ENCODE peak calls at places on chromosomes 2 and 18, in six cellular contexts. I is effector memory CD8-positive, alpha-beta T cell; K is HTR-8/SVneo; C is ACHN; U is pulmonary artery endothelial cell; B is progenitor cell of endocrine pancreas. X is an unnamed sample.

GRCh38 chr2:225737556-225737955 is 338.0 kb downstream of the NYAP2 start:
- DNase-seq in U (no peak), C (no peak), B (no peak), I (no peak), K (peak; percentile 41), X (no peak)

GRCh38 chr2:201257381-201257940 is 2.9 kb upstream of the CASP8 start:
- DNase-seq in I (peak; percentile 43), U (no peak), B (no peak), C (no peak), K (no peak), X (peak; percentile 77)

GRCh38 chr2:27179344-27180000 is 30.7 kb downstream of the TCF23 start:
- DNase-seq in U (no peak), K (no peak), C (no peak), I (no peak), B (no peak), X (no peak)

GRCh38 chr18:65671621-65672415 is 79.0 kb upstream of the CDH7 start:
- DNase-seq in K (no peak), B (no peak), C (no peak), I (no peak), U (no peak), X (no peak)

GRCh38 chr2:192827735-192828134 is 633.0 kb upstream of the TMEFF2 start:
- DNase-seq in I (no peak), B (no peak), K (no peak), U (no peak), C (no peak), X (no peak)

GRCh38 chr2:127559454-127559853 is 24.0 kb downstream of the MYO7B start:
- DNase-seq in I (no peak), U (no peak), B (no peak), K (no peak), C (no peak), X (no peak)

GRCh38 chr2:156147594-156148330 is 184.8 kb downstream of the NR4A2 start:
- DNase-seq in I (no peak), K (no peak), C (no peak), B (no peak), U (no peak), X (no peak)

GRCh38 chr18:35041752-35042379 is 653 bp downstream of the MAPRE2 start:
- DNase-seq in I (peak; percentile 11), B (no peak), U (no peak), C (peak; percentile 8), K (no peak), X (peak; percentile 22)

GRCh38 chr2:239106971-239107370 is 259.1 kb downstream of the TWIST2 start:
- DNase-seq in U (no peak), C (no peak), K (no peak), B (no peak), I (no peak), X (no peak)

GRCh38 chr18:7760967-7761946 is 194.1 kb downstream of the PTPRM start:
- DNase-seq in K (no peak), B (no peak), C (no peak), U (peak; percentile 30), I (no peak), X (no peak)

GRCh38 chr2:202405798-202406197 is 29.7 kb downstream of the BMPR2 start:
- DNase-seq in B (no peak), I (no peak), K (no peak), C (no peak), U (no peak), X (no peak)

GRCh38 chr2:99450199-99450598 is 39.6 kb downstream of the REV1 start:
- DNase-seq in U (no peak), B (no peak), K (no peak), I (no peak), C (no peak), X (no peak)

GRCh38 chr2:138453815-138454214 is 47.8 kb upstream of the SPOPL start:
- DNase-seq in B (no peak), U (no peak), K (no peak), C (no peak), I (no peak), X (no peak)

GRCh38 chr18:6155707-6156106 is 259.0 kb downstream of the L3MBTL4 start:
- DNase-seq in B (no peak), K (no peak), C (no peak), U (no peak), I (no peak), X (no peak)

GRCh38 chr18:11154369-11154982 is 5.1 kb upstream of the PIEZO2 start:
- DNase-seq in C (peak; percentile 42), U (peak; percentile 15), B (no peak), K (peak; percentile 35), I (no peak), X (no peak)

GRCh38 chr2:75199428-75200011 is at the start of gene TACR1:
- DNase-seq in K (peak; percentile 35), I (peak; percentile 9), C (peak; percentile 32), B (peak; percentile 48), U (no peak), X (peak; percentile 71)

GRCh38 chr2:7022486-7022885 is 105.3 kb downstream of the RNF144A start:
- DNase-seq in U (no peak), K (no peak), C (no peak), B (no peak), I (no peak), X (peak; percentile 27)

GRCh38 chr18:22552254-22552653 is 134.5 kb upstream of the CTAGE1 start:
- DNase-seq in B (no peak), C (no peak), I (no peak), U (no peak), K (no peak), X (no peak)

GRCh38 chr2:68282814-68283812 is 30.8 kb upstream of the PPP3R1 start:
- DNase-seq in C (peak; percentile 52), U (no peak), K (peak; percentile 63), B (no peak), I (peak; percentile 6), X (peak; percentile 52)

GRCh38 chr18:37543321-37543720 is 22.3 kb downstream of the CELF4 start:
- DNase-seq in C (no peak), I (no peak), K (no peak), U (no peak), B (no peak), X (no peak)

GRCh38 chr2:96819101-96819875 is 3.2 kb downstream of the CNNM3 start:
- DNase-seq in B (peak; percentile 48), U (no peak), I (no peak), C (no peak), K (no peak), X (no peak)

GRCh38 chr2:31214638-31214915 is 2.7 kb downstream of the CAPN14 start:
- DNase-seq in C (no peak), U (no peak), B (no peak), I (no peak), K (no peak), X (no peak)

GRCh38 chr2:203732072-203732952 is 25.9 kb downstream of the CD28 start:
- DNase-seq in I (no peak), K (no peak), B (no peak), U (no peak), C (no peak), X (no peak)

GRCh38 chr18:54261894-54262293 is 7.4 kb upstream of the POLI start:
- DNase-seq in K (no peak), C (no peak), U (no peak), B (no peak), I (no peak), X (peak; percentile 49)

GRCh38 chr2:86598966-86599365 is 24.7 kb downstream of the RNF103 start:
- DNase-seq in K (no peak), B (no peak), C (no peak), I (no peak), U (peak; percentile 26), X (no peak)

GRCh38 chr2:121955313-121956211 is 200.1 kb downstream of the TSN start:
- DNase-seq in U (no peak), K (no peak), B (no peak), I (no peak), C (no peak), X (no peak)

GRCh38 chr2:126849991-126850535 is 48.6 kb upstream of the TEX51 start:
- DNase-seq in U (no peak), C (no peak), B (no peak), I (no peak), K (no peak), X (no peak)

GRCh38 chr2:166384774-166385173 is 9.0 kb upstream of the SCN9A start:
- DNase-seq in C (peak; percentile 63), I (no peak), K (no peak), B (no peak), U (no peak), X (no peak)

GRCh38 chr18:21450913-21451312 is 149.6 kb downstream of the ESCO1 start:
- DNase-seq in K (peak; percentile 10), U (no peak), B (no peak), C (no peak), I (no peak), X (no peak)

GRCh38 chr18:68448736-68449135 is 266.2 kb downstream of the TMX3 start:
- DNase-seq in C (no peak), I (no peak), B (no peak), K (no peak), U (no peak), X (no peak)

GRCh38 chr2:121065239-121065638 is 219.8 kb downstream of the TFCP2L1 start:
- DNase-seq in B (no peak), I (no peak), U (no peak), K (no peak), C (no peak), X (no peak)

GRCh38 chr2:221085936-221086335 is 486.2 kb downstream of the EPHA4 start:
- DNase-seq in U (no peak), K (no peak), B (no peak), I (no peak), C (no peak), X (no peak)

GRCh38 chr2:148615446-148615845 is 29.1 kb upstream of the EPC2 start:
- DNase-seq in B (no peak), K (no peak), I (no peak), C (no peak), U (no peak), X (no peak)

GRCh38 chr18:58247363-58247834 is 203.4 kb downstream of the NEDD4L start:
- DNase-seq in K (no peak), I (no peak), U (peak; percentile 55), B (no peak), C (no peak), X (no peak)

GRCh38 chr2:120661551-120661950 is 74.1 kb upstream of the GLI2 start:
- DNase-seq in I (no peak), C (no peak), B (no peak), U (no peak), K (no peak), X (no peak)

GRCh38 chr18:58863539-58864145 is 1.0 kb upstream of the ZNF532 start:
- DNase-seq in B (peak; percentile 40), U (no peak), I (no peak), K (peak; percentile 19), C (peak; percentile 1), X (peak; percentile 90)

GRCh38 chr2:44268259-44268649 is 7.0 kb upstream of the SLC3A1 start:
- DNase-seq in C (peak; percentile 39), U (no peak), I (no peak), K (peak; percentile 33), B (no peak), X (no peak)

GRCh38 chr18:10086458-10086857 is 172.6 kb downstream of the VAPA start:
- DNase-seq in K (no peak), B (no peak), I (no peak), C (no peak), U (no peak), X (no peak)

GRCh38 chr2:100230754-100231153 is 88.4 kb upstream of the AFF3 start:
- DNase-seq in C (no peak), I (no peak), B (no peak), U (no peak), K (no peak), X (no peak)

X was measured in B cell.